ENCODE peak calls at places on chromosomes 11 and 22, in five cellular contexts. One of them, this sample, is unnamed.

GRCh38 chr11:1861435-1862411 is 8.8 kb downstream of the LSP1 start:
- DNase-seq in CD8-positive, alpha-beta memory T cell: no peak
- DNase-seq in aorta: no peak
- DNase-seq in AG09309: no peak
- DNase-seq in AG04450: no peak
- DNase-seq in this sample: no peak

GRCh38 chr11:63901660-63902059 is 15.3 kb downstream of the RCOR2 start:
- DNase-seq in AG04450: no peak
- DNase-seq in CD8-positive, alpha-beta memory T cell: no peak
- DNase-seq in aorta: no peak
- DNase-seq in AG09309: no peak
- DNase-seq in this sample: peak; percentile 19

GRCh38 chr22:50207383-50208031 is 6.7 kb downstream of the SELENOO start:
- DNase-seq in AG09309: no peak
- DNase-seq in CD8-positive, alpha-beta memory T cell: no peak
- DNase-seq in aorta: no peak
- DNase-seq in AG04450: no peak
- DNase-seq in this sample: no peak

GRCh38 chr11:8665222-8665621 is 17.2 kb downstream of the TRIM66 start:
- DNase-seq in AG04450: no peak
- DNase-seq in aorta: no peak
- DNase-seq in CD8-positive, alpha-beta memory T cell: no peak
- DNase-seq in AG09309: no peak
- DNase-seq in this sample: no peak

GRCh38 chr22:49763696-49764095 is 64.0 kb downstream of the BRD1 start:
- DNase-seq in AG04450: no peak
- DNase-seq in AG09309: no peak
- DNase-seq in CD8-positive, alpha-beta memory T cell: no peak
- DNase-seq in aorta: no peak
- DNase-seq in this sample: no peak

GRCh38 chr22:48204296-48204695 is 1441.8 kb downstream of the TBC1D22A start:
- DNase-seq in aorta: no peak
- DNase-seq in CD8-positive, alpha-beta memory T cell: no peak
- DNase-seq in AG04450: no peak
- DNase-seq in AG09309: no peak
- DNase-seq in this sample: no peak

GRCh38 chr11:90465553-90465952 is 242.7 kb upstream of the CHORDC1 start:
- DNase-seq in AG04450: no peak
- DNase-seq in aorta: no peak
- DNase-seq in CD8-positive, alpha-beta memory T cell: no peak
- DNase-seq in AG09309: no peak
- DNase-seq in this sample: no peak

GRCh38 chr22:47192651-47193437 is 430.4 kb downstream of the TBC1D22A start:
- DNase-seq in aorta: peak; percentile 67
- DNase-seq in AG04450: no peak
- DNase-seq in AG09309: no peak
- DNase-seq in CD8-positive, alpha-beta memory T cell: no peak
- DNase-seq in this sample: peak; percentile 40

GRCh38 chr22:32987081-32987631 is 71.0 kb downstream of the SYN3 start:
- DNase-seq in AG09309: peak; percentile 11
- DNase-seq in aorta: no peak
- DNase-seq in CD8-positive, alpha-beta memory T cell: no peak
- DNase-seq in AG04450: no peak
- DNase-seq in this sample: no peak

GRCh38 chr11:35043933-35044332 is 95.0 kb upstream of the CD44 start:
- DNase-seq in AG09309: no peak
- DNase-seq in aorta: no peak
- DNase-seq in AG04450: no peak
- DNase-seq in CD8-positive, alpha-beta memory T cell: no peak
- DNase-seq in this sample: no peak

GRCh38 chr11:12457030-12457600 is 79.7 kb downstream of the PARVA start:
- DNase-seq in AG04450: no peak
- DNase-seq in aorta: no peak
- DNase-seq in CD8-positive, alpha-beta memory T cell: no peak
- DNase-seq in AG09309: no peak
- DNase-seq in this sample: no peak

GRCh38 chr22:21989049-21989448 is 6.5 kb upstream of the TOP3B start:
- DNase-seq in AG09309: no peak
- DNase-seq in CD8-positive, alpha-beta memory T cell: no peak
- DNase-seq in aorta: no peak
- DNase-seq in AG04450: no peak
- DNase-seq in this sample: no peak